ENCODE peak calls at places on chromosome 7, in four cellular contexts. E is ascending aorta, V is HCT116, J is fibroblast of pulmonary artery. I is an unnamed sample.
A peak's percentile ranks its signal among the peaks of the same experiment; 100 is the strongest.

GRCh38 chr7:80288175-80289122 is 153.8 kb downstream of the GNAI1 start:
- DNase-seq in E (no peak), V (no peak), J (no peak), I (no peak)

GRCh38 chr7:18126274-18126673 is 98.6 kb upstream of the PRPS1L1 start:
- DNase-seq in E (no peak), V (no peak), J (no peak), I (no peak)

GRCh38 chr7:39754326-39755120 is 131.2 kb downstream of the RALA start:
- DNase-seq in E (no peak), V (no peak), J (peak; percentile 57), I (no peak)

GRCh38 chr7:113917840-113918239 is 969 bp downstream of the PPP1R3A start:
- DNase-seq in E (no peak), V (no peak), J (no peak), I (no peak)

GRCh38 chr7:157574120-157574519 is 237.3 kb downstream of the DNAJB6 start:
- DNase-seq in E (no peak), V (no peak), J (no peak), I (no peak)

GRCh38 chr7:112452102-112452888 is 2.0 kb downstream of the IFRD1 start:
- DNase-seq in E (peak; percentile 26), V (no peak), J (peak; percentile 81), I (no peak)

GRCh38 chr7:20932785-20933184 is 146.1 kb upstream of the SP8 start:
- DNase-seq in E (no peak), V (no peak), J (no peak), I (no peak)

GRCh38 chr7:41567350-41568114 is 135.4 kb downstream of the INHBA start:
- DNase-seq in E (no peak), V (no peak), J (peak; percentile 41), I (no peak)

GRCh38 chr7:70883750-70884445 is 248.0 kb upstream of the GALNT17 start:
- DNase-seq in E (no peak), V (no peak), J (no peak), I (no peak)

GRCh38 chr7:150992833-150993302 is 2.1 kb downstream of the NOS3 start:
- DNase-seq in E (no peak), V (no peak), J (peak; percentile 39), I (no peak)

GRCh38 chr7:98879198-98879988 is 1.1 kb downstream of the TRRAP start:
- DNase-seq in E (no peak), V (peak; percentile 27), J (no peak), I (no peak)

GRCh38 chr7:131560061-131560460 is 3.6 kb upstream of the PODXL start:
- DNase-seq in E (no peak), V (no peak), J (no peak), I (no peak)

GRCh38 chr7:27619492-27619891 is 43.2 kb downstream of the HIBADH start:
- DNase-seq in E (no peak), V (no peak), J (no peak), I (no peak)

GRCh38 chr7:104629393-104629792 is 301.0 kb downstream of the LHFPL3 start:
- DNase-seq in E (no peak), V (no peak), J (no peak), I (no peak)

GRCh38 chr7:101553018-101553770 is 75.9 kb downstream of the MYL10 start:
- DNase-seq in E (no peak), V (no peak), J (no peak), I (no peak)

GRCh38 chr7:68752485-68752884 is 845.8 kb upstream of the AUTS2 start:
- DNase-seq in E (no peak), V (no peak), J (no peak), I (no peak)

GRCh38 chr7:35725280-35725680 is 30.3 kb upstream of the HERPUD2 start:
- DNase-seq in E (no peak), V (no peak), J (no peak), I (no peak)

GRCh38 chr7:140348161-140348849 is 50.0 kb downstream of the SLC37A3 start:
- DNase-seq in E (no peak), V (no peak), J (peak; percentile 25), I (no peak)

GRCh38 chr7:151851160-151851751 is 25.7 kb downstream of the PRKAG2 start:
- DNase-seq in E (peak; percentile 8), V (no peak), J (no peak), I (no peak)

GRCh38 chr7:123682690-123683089 is 27.0 kb downstream of the LMOD2 start:
- DNase-seq in E (no peak), V (peak; percentile 23), J (peak; percentile 83), I (peak; percentile 61)

GRCh38 chr7:139603896-139604295 is 80.4 kb downstream of the CLEC2L start:
- DNase-seq in E (no peak), V (no peak), J (no peak), I (no peak)

GRCh38 chr7:100801833-100802568 is 25.3 kb downstream of the EPHB4 start:
- DNase-seq in E (no peak), V (no peak), J (peak; percentile 73), I (peak; percentile 90)

GRCh38 chr7:17583786-17584185 is 285.3 kb downstream of the AHR start:
- DNase-seq in E (no peak), V (no peak), J (no peak), I (no peak)

GRCh38 chr7:77580762-77581350 is 43.8 kb downstream of the PTPN12 start:
- DNase-seq in E (no peak), V (no peak), J (peak; percentile 18), I (no peak)

GRCh38 chr7:47647213-47647985 is 65.5 kb upstream of the TNS3 start:
- DNase-seq in E (no peak), V (no peak), J (no peak), I (no peak)

GRCh38 chr7:158251061-158251965 is 336.3 kb downstream of the PTPRN2 start:
- DNase-seq in E (no peak), V (no peak), J (no peak), I (no peak)

GRCh38 chr7:98483276-98483963 is 82.5 kb upstream of the BAIAP2L1 start:
- DNase-seq in E (no peak), V (no peak), J (no peak), I (no peak)

GRCh38 chr7:45573636-45574470 is at the start of gene ADCY1:
- DNase-seq in E (no peak), V (no peak), J (no peak), I (no peak)

I was measured in SW 1271.